ENCODE peak calls at places on chromosomes 11 and 22, in six cellular contexts. A is H7; E is posterior vena cava; Q is NCI-H345; R is NCI-H1417; G is activated T-helper 1 cell treated with anti-CD3 and anti-CD28 coated beads, Interleukin-12 subunit alpha, Interleukin-12 subunit beta, Interleukin-2, Interleukin-4 antibody, amounts not matched to agents 30 ng/mL and 10 ng/mL and 1 ng/mL, durations not matched to agents 14 hours and 24 hours and 36 hours. L is an unnamed sample.

GRCh38 chr22:18976197-18976751 is 40.2 kb upstream of the PRODH start:
- DNase-seq in A (no peak), E (peak), Q (no peak), R (no peak), G (no peak), L (no peak)

GRCh38 chr11:128904872-128905344 is 13.8 kb downstream of the KCNJ5 start:
- DNase-seq in A (peak), E (no peak), Q (peak), R (peak), G (no peak), L (no peak)

GRCh38 chr11:8227156-8228152 is 36.2 kb downstream of the LMO1 start:
- DNase-seq in A (no peak), E (no peak), Q (no peak), R (peak), G (no peak), L (no peak)

GRCh38 chr11:68150029-68150428 is 28.8 kb upstream of the CHKA start:
- DNase-seq in A (no peak), E (no peak), Q (peak), R (peak), G (no peak), L (no peak)

GRCh38 chr11:66543263-66544107 is 2.4 kb downstream of the ZDHHC24 start:
- DNase-seq in A (peak), E (peak), Q (no peak), R (no peak), G (peak), L (peak)

GRCh38 chr11:78078218-78079167 is 1.2 kb downstream of the NDUFC2 start:
- DNase-seq in A (no peak), E (no peak), Q (no peak), R (no peak), G (no peak), L (no peak)

GRCh38 chr11:85756401-85757200 is 54.3 kb downstream of the SYTL2 start:
- DNase-seq in A (no peak), E (no peak), Q (no peak), R (peak), G (no peak), L (no peak)

GRCh38 chr11:66267379-66268209 is 845 bp upstream of the RAB1B start:
- DNase-seq in A (peak), E (peak), Q (peak), R (peak), G (peak), L (peak)

GRCh38 chr11:108559340-108559739 is 34.2 kb downstream of the EXPH5 start:
- DNase-seq in A (no peak), E (no peak), Q (no peak), R (no peak), G (no peak), L (no peak)

GRCh38 chr22:47918276-47918928 is 1156.0 kb downstream of the TBC1D22A start:
- DNase-seq in A (no peak), E (no peak), Q (no peak), R (no peak), G (no peak), L (no peak)

GRCh38 chr11:69985331-69985653 is 92.8 kb upstream of the ANO1 start:
- DNase-seq in A (peak), E (no peak), Q (no peak), R (no peak), G (no peak), L (no peak)

GRCh38 chr22:35629406-35630234 is 12.5 kb upstream of the MB start:
- DNase-seq in A (peak), E (peak), Q (no peak), R (no peak), G (peak), L (peak)

GRCh38 chr22:43005106-43005505 is 9.8 kb downstream of the PACSIN2 start:
- DNase-seq in A (no peak), E (no peak), Q (no peak), R (no peak), G (no peak), L (no peak)

GRCh38 chr11:128938156-128938885 is 4.3 kb downstream of the TP53AIP1 start:
- DNase-seq in A (peak), E (peak), Q (no peak), R (no peak), G (no peak), L (no peak)

L was measured in sciatic nerve.